ENCODE peak calls at places on chromosomes 13 and 19, in five cellular contexts. X is CD8-positive, alpha-beta T cell; I is stimulated activated CD8-positive, alpha-beta memory T cell treated with anti-CD3 and anti-CD28 coated beads, Interleukin-15, amount 100 ng/mL, for 24 hours; R is activated CD4-positive, alpha-beta T cell treated with anti-CD3 and anti-CD28 coated beads, Interleukin-2, amount 50 U/mL, for 24 hours; F is adrenal gland. A is an unnamed sample.

GRCh38 chr13:95074820-95075219 is 226.4 kb downstream of the ABCC4 start:
- DNase-seq in X (no peak), I (no peak), R (no peak), F (no peak), A (no peak)

GRCh38 chr19:5642204-5642603 is 19.3 kb downstream of the SAFB start:
- DNase-seq in X (no peak), I (no peak), R (no peak), F (peak; percentile 64), A (no peak)

GRCh38 chr19:49823472-49823871 is 5.4 kb downstream of the MED25 start:
- DNase-seq in X (no peak), I (no peak), R (no peak), F (no peak), A (no peak)

GRCh38 chr13:46721054-46721453 is 75.9 kb downstream of the ESD start:
- DNase-seq in X (peak; percentile 54), I (no peak), R (no peak), F (peak; percentile 62), A (no peak)

GRCh38 chr19:12884926-12885748 is 1.9 kb downstream of the KLF1 start:
- DNase-seq in X (peak; percentile 85), I (peak; percentile 69), R (peak; percentile 75), F (peak; percentile 63), A (no peak)

GRCh38 chr19:34555447-34555846 is 73.9 kb downstream of the WTIP start:
- DNase-seq in X (no peak), I (no peak), R (no peak), F (no peak), A (no peak)

GRCh38 chr13:98648676-98649075 is 71.8 kb upstream of the STK24 start:
- DNase-seq in X (no peak), I (no peak), R (no peak), F (no peak), A (no peak)

GRCh38 chr19:6101991-6102390 is 8.3 kb downstream of the RFX2 start:
- DNase-seq in X (no peak), I (no peak), R (no peak), F (no peak), A (no peak)

GRCh38 chr19:45439569-45440258 is 16.0 kb upstream of the ERCC1 start:
- DNase-seq in X (peak; percentile 89), I (peak; percentile 68), R (peak; percentile 86), F (peak; percentile 88), A (peak; percentile 93)

GRCh38 chr19:17329768-17330545 is 4.7 kb downstream of the ANO8 start:
- DNase-seq in X (no peak), I (no peak), R (no peak), F (no peak), A (no peak)

GRCh38 chr13:71021810-71022422 is 845.1 kb downstream of the DACH1 start:
- DNase-seq in X (no peak), I (no peak), R (no peak), F (no peak), A (no peak)

GRCh38 chr13:83220241-83220640 is 662.0 kb downstream of the SLITRK1 start:
- DNase-seq in X (no peak), I (no peak), R (no peak), F (no peak), A (no peak)

GRCh38 chr13:22883262-22883840 is 297.4 kb upstream of the SGCG start:
- DNase-seq in X (no peak), I (no peak), R (no peak), F (no peak), A (no peak)

GRCh38 chr19:18807861-18808331 is 16.8 kb upstream of the COMP start:
- DNase-seq in X (no peak), I (no peak), R (no peak), F (no peak), A (no peak)

GRCh38 chr19:35963514-35963913 is 27.3 kb downstream of the LRFN3 start:
- DNase-seq in X (peak; percentile 47), I (no peak), R (no peak), F (peak; percentile 50), A (no peak)

GRCh38 chr13:40394304-40394983 is 272.0 kb downstream of the FOXO1 start:
- DNase-seq in X (no peak), I (no peak), R (no peak), F (no peak), A (no peak)

GRCh38 chr13:111177803-111178389 is 62.8 kb downstream of the ARHGEF7 start:
- DNase-seq in X (no peak), I (no peak), R (no peak), F (no peak), A (no peak)

GRCh38 chr19:42074513-42075363 is 1.2 kb upstream of the ZNF574 start:
- DNase-seq in X (peak; percentile 16), I (no peak), R (peak; percentile 7), F (peak; percentile 38), A (no peak)

GRCh38 chr19:38563475-38563874 is 54.3 kb downstream of the MAP4K1 start:
- DNase-seq in X (no peak), I (no peak), R (no peak), F (no peak), A (no peak)

GRCh38 chr13:45851171-45851889 is at the start of gene SIAH3:
- DNase-seq in X (peak; percentile 12), I (no peak), R (peak; percentile 1), F (no peak), A (no peak)

GRCh38 chr19:17860331-17860992 is 752 bp downstream of the RPL18A start:
- DNase-seq in X (no peak), I (no peak), R (no peak), F (no peak), A (no peak)